ENCODE peak calls at places on chromosome 13, in four cellular contexts. L, T, P and B are unnamed samples.
A peak's percentile ranks its signal among the peaks of the same experiment; 100 is the strongest.

GRCh38 chr13:30145709-30146367 is 161.5 kb downstream of the KATNAL1 start:
- DNase-seq in T (no peak), L (no peak), P (no peak), B (no peak)

GRCh38 chr13:41463823-41464602 is 6.7 kb downstream of the RGCC start:
- DNase-seq in P (no peak), T (no peak), L (peak; percentile 20), B (no peak)

GRCh38 chr13:41244555-41244954 is 18.8 kb downstream of the MTRF1 start:
- DNase-seq in T (no peak), P (no peak), L (no peak), B (no peak)

GRCh38 chr13:78636493-78636892 is 22.5 kb downstream of the OBI1 start:
- DNase-seq in T (no peak), P (no peak), L (no peak), B (no peak)

GRCh38 chr13:51816604-51817254 is 12.8 kb upstream of the DHRS12 start:
- DNase-seq in L (no peak), P (no peak), T (no peak), B (no peak)

GRCh38 chr13:98157188-98157587 is 14.3 kb downstream of the FARP1 start:
- DNase-seq in P (no peak), T (no peak), L (no peak), B (no peak)

GRCh38 chr13:58855283-58855682 is 1223.7 kb downstream of the PCDH17 start:
- DNase-seq in P (no peak), L (no peak), T (no peak), B (peak; percentile 27)

GRCh38 chr13:69857188-69857821 is 250.3 kb upstream of the ATXN8OS start:
- DNase-seq in L (no peak), P (no peak), T (no peak), B (no peak)

GRCh38 chr13:51874651-51875050 is 12.9 kb downstream of the CCDC70 start:
- DNase-seq in P (no peak), T (no peak), L (no peak), B (no peak)

GRCh38 chr13:77516342-77516789 is 19.1 kb upstream of the SCEL start:
- DNase-seq in T (no peak), P (no peak), L (no peak), B (no peak)

GRCh38 chr13:74226791-74227475 is 92.7 kb upstream of the KLF12 start:
- DNase-seq in L (no peak), P (no peak), T (no peak), B (no peak)

GRCh38 chr13:68319384-68319783 is 1089.2 kb upstream of the PCDH9 start:
- DNase-seq in L (no peak), P (no peak), T (no peak), B (no peak)

GRCh38 chr13:109687559-109688448 is 98.6 kb downstream of the IRS2 start:
- DNase-seq in L (peak; percentile 77), T (no peak), P (no peak), B (no peak)

GRCh38 chr13:77554079-77554478 is 18.6 kb downstream of the SCEL start:
- DNase-seq in T (no peak), P (no peak), L (no peak), B (no peak)

GRCh38 chr13:97384366-97384765 is 49.6 kb upstream of the RAP2A start:
- DNase-seq in P (no peak), T (no peak), L (no peak), B (no peak)

GRCh38 chr13:21326155-21327030 is 132.7 kb downstream of the ZDHHC20 start:
- DNase-seq in T (no peak), P (no peak), L (peak; percentile 33), B (peak; percentile 31)

GRCh38 chr13:80499536-80500280 is 158.8 kb upstream of the SPRY2 start:
- DNase-seq in T (no peak), L (no peak), P (no peak), B (no peak)

GRCh38 chr13:31739226-31739625 is at the start of gene RXFP2:
- DNase-seq in T (no peak), P (no peak), L (no peak), B (no peak)
- H3K27me3 ChIP-seq in T (no peaks in the 10 kb centered on the region), P (no peaks in the 10 kb centered on the region), L (peaks cover 6% of the 10 kb centered on the region), B (no peaks in the 10 kb centered on the region)

DNA sequence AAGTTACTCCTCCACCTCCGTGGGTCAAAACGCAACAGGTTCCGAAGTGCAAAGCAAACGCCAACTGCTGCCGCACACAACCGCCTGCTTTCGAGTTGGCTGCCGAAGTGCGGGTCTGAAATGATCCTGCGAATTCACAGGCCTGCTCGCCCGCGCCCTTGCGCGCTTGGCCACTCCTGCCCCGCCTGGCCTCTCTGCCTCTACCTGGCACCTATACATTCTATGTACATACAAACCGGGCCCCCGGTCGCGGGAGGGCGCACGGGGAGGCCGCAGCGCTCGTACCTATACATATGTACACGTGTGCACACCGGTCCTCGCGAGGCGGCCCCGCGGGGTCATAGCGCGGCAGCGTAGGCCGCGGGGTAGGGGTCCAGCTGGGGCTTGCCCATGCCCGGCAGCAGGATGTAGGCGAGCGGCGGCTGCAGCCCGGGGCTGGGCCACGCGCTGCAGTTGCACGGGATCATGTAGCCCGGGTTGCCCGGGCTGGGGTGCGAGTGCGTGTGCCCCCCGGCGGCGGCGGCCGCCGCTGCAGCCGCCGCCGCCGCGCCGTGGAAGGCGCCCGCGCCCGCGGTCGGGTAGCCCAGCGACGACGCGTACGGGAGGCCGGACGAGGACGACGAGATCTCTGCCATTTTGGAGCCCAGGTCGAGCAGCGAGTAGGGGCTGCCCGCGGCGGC is 1.3 kb downstream of the SOX21 start:
- DNase-seq in L (no peak), P (no peak), T (no peak), B (no peak)
- H3K27me3 ChIP-seq in L (peaks cover 100% of the 10 kb centered on the region), P (peaks cover 42% of the 10 kb centered on the region), T (peaks cover 35% of the 10 kb centered on the region), B (peaks cover 41% of the 10 kb centered on the region)

GRCh38 chr13:33582121-33582520 is 235.8 kb upstream of the RFC3 start:
- DNase-seq in L (no peak), T (no peak), P (no peak), B (no peak)

GRCh38 chr13:33577037-33577436 is 240.9 kb upstream of the RFC3 start:
- DNase-seq in L (no peak), T (no peak), P (no peak), B (no peak)

GRCh38 chr13:33575378-33575777 is 242.6 kb upstream of the RFC3 start:
- DNase-seq in T (no peak), P (no peak), L (no peak), B (no peak)

GRCh38 chr13:33583398-33583797 is 234.6 kb upstream of the RFC3 start:
- DNase-seq in P (no peak), L (no peak), T (no peak), B (no peak)

DNA sequence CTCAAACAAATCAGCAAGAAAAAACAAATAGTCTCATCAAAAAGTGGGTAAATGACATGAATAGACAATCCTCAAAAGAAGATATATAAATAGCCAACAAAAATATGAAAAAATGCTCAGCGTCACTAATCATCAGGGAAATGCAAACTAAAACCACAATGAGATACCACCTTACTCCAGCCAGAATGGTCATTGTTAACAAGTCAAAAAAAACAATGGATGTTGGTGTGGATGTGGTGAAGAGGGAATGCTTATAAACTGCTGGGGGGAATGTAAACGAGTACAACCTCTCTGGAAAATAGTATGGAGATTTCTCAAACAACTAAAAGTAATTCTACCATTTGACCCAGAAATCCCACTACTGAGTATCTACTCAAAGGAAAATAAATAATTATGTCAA is 239.2 kb upstream of the RFC3 start:
- DNase-seq in P (no peak), L (no peak), T (no peak), B (no peak)
- H3K27me3 ChIP-seq in P (no peaks in the 10 kb centered on the region), L (no peaks in the 10 kb centered on the region), T (no peaks in the 10 kb centered on the region), B (no peaks in the 10 kb centered on the region)

DNA sequence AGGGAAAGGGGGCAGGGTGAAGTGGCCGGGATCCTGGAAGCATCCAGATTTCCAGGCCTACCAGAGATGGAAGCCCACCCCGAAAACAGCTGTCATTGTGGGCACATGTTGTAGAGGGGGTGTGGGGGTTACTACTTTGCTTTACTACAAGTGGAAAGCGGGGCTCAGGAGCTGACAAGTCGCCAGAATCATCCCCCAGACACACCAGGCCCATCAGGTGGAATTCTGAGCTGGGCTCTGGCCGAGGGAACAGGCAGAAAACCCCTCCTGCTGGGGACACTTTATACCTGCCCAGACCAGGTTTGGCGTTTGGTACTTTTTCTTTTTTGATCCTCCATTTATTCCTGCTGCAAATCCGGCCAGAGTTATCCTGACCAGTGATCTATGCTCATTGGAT is 3.8 kb downstream of the CDX2 start:
- DNase-seq in L (no peak), T (no peak), P (no peak), B (no peak)
- H3K27me3 ChIP-seq in L (peaks cover 95% of the 10 kb centered on the region), T (peaks cover 28% of the 10 kb centered on the region), P (peaks cover 14% of the 10 kb centered on the region), B (peaks cover 73% of the 10 kb centered on the region)

DNA sequence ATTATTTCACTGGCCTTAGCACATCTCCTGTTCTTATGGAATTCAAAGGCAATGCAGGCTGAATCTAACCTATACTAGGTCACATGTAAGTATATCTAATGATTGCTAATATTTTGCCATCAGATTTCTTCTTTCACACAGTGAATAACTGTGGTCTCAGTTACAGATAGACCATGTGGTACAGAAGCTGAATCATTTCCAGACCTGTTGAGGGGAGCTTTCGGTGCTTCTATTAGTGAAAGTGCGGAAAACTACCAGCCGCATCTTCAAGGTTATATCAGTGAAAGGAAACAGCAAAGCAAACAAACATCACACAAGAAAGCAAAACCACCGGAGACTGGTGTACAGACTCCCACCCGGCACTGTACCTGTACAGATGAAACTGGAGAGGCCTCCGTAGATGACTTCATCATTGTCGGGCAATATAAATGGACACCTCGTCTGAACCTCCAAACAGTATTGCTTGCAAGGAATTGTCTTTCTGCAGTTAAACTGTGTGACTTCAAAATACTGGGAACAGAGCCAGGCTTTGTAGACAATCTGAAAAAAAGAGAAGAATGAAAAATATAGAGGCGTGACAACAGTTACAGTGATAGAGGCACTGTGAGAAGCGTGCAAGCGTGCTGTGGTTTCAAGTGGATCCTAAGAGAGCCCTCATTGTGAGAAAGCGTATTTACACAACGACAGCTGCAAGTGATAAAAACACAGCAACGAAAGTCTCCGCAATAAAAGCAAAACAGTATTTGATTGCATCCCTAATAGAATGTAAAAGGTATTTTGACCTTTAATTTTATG is 642.5 kb upstream of the ARGLU1 start:
- DNase-seq in L (no peak), P (no peak), T (no peak), B (peak; percentile 10)
- H3K27me3 ChIP-seq in L (peaks cover 3% of the 10 kb centered on the region), P (no peaks in the 10 kb centered on the region), T (no peaks in the 10 kb centered on the region), B (no peaks in the 10 kb centered on the region)

GRCh38 chr13:22897571-22898314 is 283.0 kb upstream of the SGCG start:
- DNase-seq in L (no peak), P (no peak), T (no peak), B (no peak)
- H3K27me3 ChIP-seq in L (no peaks in the 10 kb centered on the region), P (no peaks in the 10 kb centered on the region), T (no peaks in the 10 kb centered on the region), B (no peaks in the 10 kb centered on the region)